ENCODE peak calls at places on chromosome 20, in seven cellular contexts. Q is IMR-90, N is psoas muscle, E is choroid plexus epithelial cell, V is coronary artery, K is heart right ventricle, B is RWPE1. J is an unnamed sample.

GRCh38 chr20:58989196-58989595 is 8.1 kb downstream of the NELFCD start:
- DNase-seq in V (peak), B (no peak), E (no peak), Q (no peak), K (no peak), N (no peak), J (no peak)

GRCh38 chr20:34390769-34391447 is 27.8 kb downstream of the ITCH start:
- DNase-seq in E (peak), Q (peak), B (peak), N (peak), K (peak), V (no peak), J (no peak)

GRCh38 chr20:51918561-51918960 is 116.2 kb upstream of the SALL4 start:
- DNase-seq in V (no peak), N (no peak), K (no peak), Q (no peak), B (no peak), E (no peak), J (no peak)

GRCh38 chr20:4152696-4153235 is 137.4 kb upstream of the RNF24 start:
- DNase-seq in B (no peak), V (no peak), Q (peak), N (no peak), K (no peak), E (no peak), J (no peak)

GRCh38 chr20:46712056-46712636 is 2.7 kb downstream of the SLC2A10 start:
- DNase-seq in E (no peak), V (no peak), N (no peak), Q (no peak), K (no peak), B (no peak), J (no peak)

GRCh38 chr20:19688031-19688806 is 69.8 kb upstream of the RIN2 start:
- DNase-seq in E (peak), V (peak), K (peak), B (peak), N (peak), Q (peak), J (peak)

GRCh38 chr20:22821826-22822225 is 213.3 kb upstream of the SSTR4 start:
- DNase-seq in V (no peak), B (no peak), N (no peak), K (no peak), Q (no peak), E (no peak), J (no peak)

GRCh38 chr20:54153847-54154246 is 19.9 kb downstream of the CYP24A1 start:
- DNase-seq in N (no peak), K (no peak), Q (no peak), V (no peak), E (no peak), B (no peak), J (no peak)

GRCh38 chr20:57386762-57387161 is 4.4 kb upstream of the RBM38 start:
- DNase-seq in N (no peak), K (no peak), V (no peak), E (no peak), Q (no peak), B (no peak), J (no peak)

GRCh38 chr20:51712501-51713212 is 55.5 kb downstream of the ATP9A start:
- DNase-seq in Q (peak), E (peak), V (no peak), B (peak), K (no peak), N (peak), J (peak)

GRCh38 chr20:63286781-63287696 is 5.9 kb upstream of the COL20A1 start:
- DNase-seq in N (peak), B (no peak), E (no peak), Q (no peak), V (no peak), K (no peak), J (no peak)
- TF ChIP-seq CTCF in N (no peak), B (no peak), E (no peak), Q (no peak), V (no peak), K (no peak), J (no peak)

GRCh38 chr20:14691994-14692393 is 354.6 kb upstream of the FLRT3 start:
- DNase-seq in V (no peak), K (no peak), N (no peak), B (no peak), E (no peak), Q (no peak), J (no peak)
- TF ChIP-seq CTCF in V (no peak), K (no peak), N (no peak), B (no peak), E (no peak), Q (no peak), J (no peak)

GRCh38 chr20:13953227-13953626 is 37.2 kb downstream of the SEL1L2 start:
- DNase-seq in V (no peak), B (no peak), K (no peak), E (no peak), Q (no peak), N (no peak), J (no peak)
- TF ChIP-seq CTCF in V (no peak), B (no peak), K (no peak), E (no peak), Q (no peak), N (no peak), J (no peak)

GRCh38 chr20:37757550-37757949 is 63.7 kb downstream of the CTNNBL1 start:
- DNase-seq in N (no peak), K (no peak), V (no peak), E (no peak), B (no peak), Q (no peak), J (no peak)
- TF ChIP-seq CTCF in N (peak), K (peak), V (no peak), E (peak), B (no peak), Q (no peak), J (no peak)

GRCh38 chr20:62137092-62137384 is 6.2 kb downstream of the PSMA7 start:
- DNase-seq in Q (no peak), B (no peak), K (no peak), E (no peak), V (no peak), N (no peak), J (no peak)
- TF ChIP-seq CTCF in Q (no peak), B (peak), K (no peak), E (no peak), V (no peak), N (no peak), J (no peak)

DNA sequence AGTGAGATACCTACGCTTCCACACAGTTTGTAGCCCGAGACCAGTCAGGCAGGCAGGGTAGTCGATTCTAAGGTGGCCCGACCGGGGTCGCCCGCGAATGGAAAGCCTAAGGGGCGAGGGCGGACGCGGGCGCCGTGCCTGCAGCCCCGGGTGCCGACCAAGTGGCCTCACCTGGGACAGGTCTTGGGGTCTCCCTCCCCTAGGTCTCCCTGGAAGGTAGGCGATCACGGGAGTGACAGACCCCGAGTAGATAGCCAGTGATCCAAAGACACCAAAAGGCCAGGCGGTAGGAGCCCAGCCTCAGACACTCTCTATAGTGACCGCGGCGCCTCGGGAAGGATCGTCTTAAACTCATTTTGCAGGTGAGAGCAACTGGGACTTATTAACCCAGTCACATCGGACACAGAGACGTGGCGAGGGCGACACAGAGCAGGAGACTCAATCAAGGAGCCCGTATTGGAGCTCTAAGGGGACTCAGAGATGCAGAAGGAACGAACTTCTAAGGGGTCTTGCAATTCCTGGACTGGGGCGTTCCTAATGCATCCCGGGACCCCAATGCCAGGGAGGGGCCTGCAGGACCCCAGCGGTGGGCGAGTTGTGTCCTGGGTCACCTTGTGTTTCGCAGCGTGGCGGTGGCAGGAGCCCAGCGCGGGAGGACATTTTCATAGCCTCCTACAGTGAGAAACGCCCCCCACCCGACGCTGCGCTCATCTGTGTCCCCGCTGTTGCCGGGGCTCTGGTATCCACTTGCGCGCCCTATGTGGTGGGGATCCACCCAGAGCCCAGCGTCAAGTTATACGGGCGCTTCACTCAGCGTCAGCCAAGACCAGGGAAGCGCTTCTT is 2.1 kb upstream of the VSX1 start:
- DNase-seq in B (no peak), E (no peak), N (no peak), V (peak), Q (no peak), K (no peak), J (no peak)
- TF ChIP-seq CTCF in B (no peak), E (peak), N (no peak), V (no peak), Q (peak), K (no peak), J (no peak)

GRCh38 chr20:44648579-44648978 is 2.9 kb downstream of the ADA start:
- DNase-seq in K (no peak), V (no peak), E (no peak), B (no peak), Q (no peak), N (no peak), J (no peak)
- TF ChIP-seq CTCF in K (no peak), V (no peak), E (peak), B (no peak), Q (no peak), N (no peak), J (no peak)